ENCODE peak calls at places on chromosomes 11 and 22, in four cellular contexts. N, O, F and Z are unnamed samples.

GRCh38 chr11:101863361-101863760 is 51.4 kb upstream of the CEP126 start:
- DNase-seq in N (no peak), O (no peak), F (no peak), Z (no peak)

GRCh38 chr22:26086359-26086758 is 82.9 kb upstream of the SEZ6L start:
- DNase-seq in N (no peak), O (no peak), F (no peak), Z (peak; percentile 66)

GRCh38 chr22:21990449-21991308 is 8.1 kb upstream of the TOP3B start:
- DNase-seq in N (no peak), O (no peak), F (no peak), Z (no peak)

GRCh38 chr11:44046202-44046601 is 1.6 kb upstream of the ACCSL start:
- DNase-seq in N (no peak), O (no peak), F (no peak), Z (no peak)

GRCh38 chr11:32231909-32232493 is 141.1 kb downstream of the RCN1 start:
- DNase-seq in N (no peak), O (no peak), F (no peak), Z (no peak)

GRCh38 chr22:27501191-27501936 is 300.2 kb downstream of the MN1 start:
- DNase-seq in N (no peak), O (no peak), F (no peak), Z (peak; percentile 49)

GRCh38 chr22:38111941-38112355 is 1.5 kb upstream of the BAIAP2L2 start:
- DNase-seq in N (no peak), O (peak; percentile 63), F (no peak), Z (no peak)

GRCh38 chr11:74699615-74700396 is 31.4 kb downstream of the CHRDL2 start:
- DNase-seq in N (no peak), O (no peak), F (no peak), Z (no peak)

GRCh38 chr11:15038963-15039362 is 34.4 kb upstream of the CALCB start:
- DNase-seq in N (no peak), O (no peak), F (no peak), Z (peak; percentile 11)

GRCh38 chr11:103007521-103007920 is 52.0 kb upstream of the MMP13 start:
- DNase-seq in N (no peak), O (no peak), F (no peak), Z (no peak)

GRCh38 chr11:11179239-11179638 is 173.8 kb downstream of the CSNK2A3 start:
- DNase-seq in N (peak; percentile 8), O (no peak), F (no peak), Z (no peak)

GRCh38 chr11:131253885-131254204 is 116.6 kb upstream of the NTM start:
- DNase-seq in N (no peak), O (no peak), F (no peak), Z (no peak)

GRCh38 chr11:125328181-125328580 is 163.6 kb downstream of the PKNOX2 start:
- DNase-seq in N (no peak), O (no peak), F (no peak), Z (no peak)

GRCh38 chr22:33350391-33350955 is 292.3 kb upstream of the SYN3 start:
- DNase-seq in N (no peak), O (no peak), F (no peak), Z (no peak)

GRCh38 chr11:93525601-93526000 is 17.6 kb downstream of the SMCO4 start:
- DNase-seq in N (no peak), O (no peak), F (no peak), Z (no peak)

GRCh38 chr11:59261150-59261549 is 48.4 kb upstream of the MPEG1 start:
- DNase-seq in N (no peak), O (no peak), F (no peak), Z (peak; percentile 15)

GRCh38 chr11:124276081-124276480 is 19.9 kb downstream of the OR8G5 start:
- DNase-seq in N (no peak), O (no peak), F (no peak), Z (no peak)

GRCh38 chr11:2685566-2686359 is 14.0 kb downstream of the KCNQ1OT1 start:
- DNase-seq in N (no peak), O (no peak), F (no peak), Z (no peak)

GRCh38 chr22:37121887-37122591 is 12.5 kb upstream of the TMPRSS6 start:
- DNase-seq in N (no peak), O (peak; percentile 53), F (peak; percentile 95), Z (no peak)

GRCh38 chr22:20779813-20780148 is 5.9 kb downstream of the SERPIND1 start:
- DNase-seq in N (no peak), O (no peak), F (no peak), Z (no peak)

GRCh38 chr11:502288-503178 is 4.5 kb downstream of the RNH1 start:
- DNase-seq in N (no peak), O (no peak), F (no peak), Z (no peak)

GRCh38 chr22:35842954-35843353 is 125.3 kb downstream of the APOL5 start:
- DNase-seq in N (no peak), O (no peak), F (no peak), Z (peak; percentile 58)

GRCh38 chr11:34380696-34381095 is 22.9 kb upstream of the ABTB2 start:
- DNase-seq in N (no peak), O (no peak), F (no peak), Z (no peak)

GRCh38 chr11:111612211-111612610 is 10.0 kb downstream of the SIK2 start:
- DNase-seq in N (no peak), O (no peak), F (no peak), Z (no peak)

GRCh38 chr11:9600166-9600565 is 26.7 kb downstream of the WEE1 start:
- DNase-seq in N (no peak), O (no peak), F (no peak), Z (no peak)

GRCh38 chr22:37145415-37146385 is 4.0 kb downstream of the IL2RB start:
- DNase-seq in N (peak; percentile 26), O (peak; percentile 37), F (no peak), Z (peak; percentile 9)

GRCh38 chr22:46079861-46080821 is 70.2 kb upstream of the PPARA start:
- DNase-seq in N (no peak), O (peak; percentile 60), F (no peak), Z (no peak)

GRCh38 chr11:63567044-63567840 is 4.1 kb upstream of the PLAAT2 start:
- DNase-seq in N (peak; percentile 64), O (peak; percentile 57), F (peak; percentile 78), Z (peak; percentile 33)

GRCh38 chr11:68890490-68891231 is 13.0 kb downstream of the MRPL21 start:
- DNase-seq in N (no peak), O (peak; percentile 28), F (no peak), Z (peak; percentile 5)

GRCh38 chr11:88596786-88597185 is 259.2 kb upstream of the CTSC start:
- DNase-seq in N (no peak), O (no peak), F (no peak), Z (no peak)

GRCh38 chr11:71342951-71343827 is 90.8 kb upstream of the SHANK2 start:
- DNase-seq in N (peak; percentile 35), O (peak; percentile 38), F (no peak), Z (peak; percentile 47)

GRCh38 chr11:122723576-122723975 is 68.1 kb downstream of the UBASH3B start:
- DNase-seq in N (no peak), O (no peak), F (no peak), Z (no peak)

GRCh38 chr11:96213500-96213899 is 129.5 kb downstream of the MAML2 start:
- DNase-seq in N (no peak), O (no peak), F (no peak), Z (no peak)

GRCh38 chr11:32333335-32333991 is 101.9 kb downstream of the WT1 start:
- DNase-seq in N (no peak), O (peak; percentile 55), F (no peak), Z (no peak)

GRCh38 chr11:75946531-75947530 is 131.8 kb downstream of the UVRAG start:
- DNase-seq in N (peak; percentile 98), O (no peak), F (no peak), Z (peak; percentile 87)

GRCh38 chr11:38791346-38791961 is 2193.4 kb upstream of the RAG2 start:
- DNase-seq in N (peak; percentile 8), O (no peak), F (no peak), Z (peak; percentile 57)

GRCh38 chr22:26515938-26516337 is 3.7 kb upstream of the TFIP11 start:
- DNase-seq in N (no peak), O (no peak), F (no peak), Z (no peak)

GRCh38 chr11:47977651-47978050 is 2.7 kb upstream of the PTPRJ start:
- DNase-seq in N (no peak), O (no peak), F (no peak), Z (no peak)

GRCh38 chr11:86955674-86956522 is 703 bp upstream of the FZD4 start:
- DNase-seq in N (peak; percentile 78), O (peak; percentile 85), F (no peak), Z (peak; percentile 78)